ENCODE peak calls at places on chromosomes 5 and 9, in six cellular contexts. I is A549, M is K562, P is endothelial cell of umbilical vein, F is H1, U is HepG2. S is an unnamed sample.

GRCh38 chr5:146510528-146510927 is 5.5 kb downstream of the GPR151 start:
- DNase-seq in M (no peak), U (no peak), F (no peak), P (no peak), I (no peak), S (no peak)

GRCh38 chr9:78565481-78565880 is 268.6 kb downstream of the PSAT1 start:
- DNase-seq in U (no peak), P (no peak), M (no peak), F (no peak), I (no peak), S (no peak)

GRCh38 chr5:10832987-10833386 is 72.0 kb upstream of the DAP start:
- DNase-seq in I (no peak), P (no peak), M (peak), U (peak), F (no peak), S (no peak)

GRCh38 chr9:125829743-125830142 is 82.6 kb downstream of the PBX3 start:
- DNase-seq in P (peak), F (no peak), I (no peak), U (no peak), M (no peak), S (no peak)

GRCh38 chr5:142613231-142613630 is 72.7 kb downstream of the FGF1 start:
- DNase-seq in M (no peak), U (no peak), I (no peak), F (no peak), P (no peak), S (no peak)

GRCh38 chr9:107188376-107188775 is 94.7 kb upstream of the RAD23B start:
- DNase-seq in U (no peak), P (no peak), M (no peak), I (no peak), F (no peak), S (no peak)

GRCh38 chr5:103674321-103674720 is 111.7 kb upstream of the NUDT12 start:
- DNase-seq in U (no peak), M (no peak), I (no peak), F (no peak), P (no peak), S (no peak)

GRCh38 chr5:170302729-170303501 is 5.3 kb upstream of the LCP2 start:
- DNase-seq in P (no peak), U (no peak), F (no peak), M (peak), I (no peak), S (peak)

GRCh38 chr9:75185585-75186170 is 97.4 kb downstream of the OSTF1 start:
- DNase-seq in M (peak), F (peak), I (peak), P (peak), U (peak), S (peak)

GRCh38 chr9:91086657-91087563 is 274.8 kb downstream of the AUH start:
- DNase-seq in P (no peak), I (no peak), F (no peak), M (no peak), U (no peak), S (no peak)

GRCh38 chr9:68501159-68501506 is 39.5 kb downstream of the TMEM252 start:
- DNase-seq in U (no peak), P (no peak), F (no peak), M (no peak), I (no peak), S (no peak)

GRCh38 chr9:68502279-68502678 is 38.4 kb downstream of the TMEM252 start:
- DNase-seq in M (no peak), P (no peak), F (no peak), I (no peak), U (no peak), S (no peak)

GRCh38 chr9:68497629-68498028 is 43.1 kb downstream of the TMEM252 start:
- DNase-seq in I (no peak), M (no peak), U (no peak), F (no peak), P (no peak), S (no peak)

GRCh38 chr9:68498816-68499215 is 41.9 kb downstream of the TMEM252 start:
- DNase-seq in M (no peak), P (no peak), F (no peak), I (no peak), U (no peak), S (no peak)

DNA sequence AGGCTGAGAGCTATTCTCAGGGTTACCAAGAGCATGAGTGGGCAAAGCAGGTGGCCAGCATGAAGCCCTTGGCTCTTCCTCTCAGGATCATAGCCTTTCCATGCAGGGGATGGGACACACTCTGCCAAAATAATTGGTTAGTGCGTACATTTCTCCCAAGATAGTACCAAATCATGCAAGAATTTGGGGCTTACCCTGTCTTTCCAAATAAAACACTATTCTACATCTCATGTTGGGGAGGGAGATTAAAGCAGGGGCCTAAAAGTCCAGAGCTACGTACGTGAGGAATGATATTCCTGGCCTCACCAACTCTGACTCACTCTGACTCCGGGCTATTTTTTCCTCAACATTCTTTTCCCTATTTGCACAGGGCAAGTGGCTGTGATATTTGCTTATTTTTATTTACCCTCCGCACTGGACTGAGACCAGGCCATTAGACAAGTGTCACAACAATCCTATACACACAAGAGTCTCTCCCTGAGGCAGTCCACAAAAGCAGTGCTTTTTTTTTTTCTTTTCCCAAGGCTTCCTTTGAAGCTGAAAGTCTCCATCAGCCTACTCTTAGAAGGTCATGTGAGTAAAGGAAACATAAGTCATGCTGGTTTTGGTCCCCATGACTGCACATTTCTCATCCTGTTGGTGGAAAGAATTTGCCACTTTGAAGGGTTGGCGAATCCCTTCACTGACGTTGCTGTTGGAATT is 40.1 kb downstream of the TMEM252 start:
- DNase-seq in P (no peak), I (peak), U (peak), M (no peak), F (no peak), S (no peak)
- TF ChIP-seq JUN in P (no peak), I (no peak), U (no peak), M (no peak), F (no peak), S (no peak)

GRCh38 chr9:119961774-119962408 is 592.7 kb upstream of the BRINP1 start:
- DNase-seq in U (peak), F (peak), M (peak), P (peak), I (peak), S (peak)
- TF ChIP-seq JUN in U (no peak), F (no peak), M (no peak), P (no peak), I (no peak), S (no peak)

GRCh38 chr5:84181093-84181492 is 203.6 kb downstream of the EDIL3 start:
- DNase-seq in F (no peak), M (no peak), P (no peak), I (no peak), U (no peak), S (no peak)
- TF ChIP-seq JUN in F (no peak), M (no peak), P (no peak), I (no peak), U (no peak), S (no peak)

GRCh38 chr5:14723648-14724231 is 59.2 kb downstream of the OTULIN start:
- DNase-seq in I (no peak), P (no peak), U (no peak), F (no peak), M (no peak), S (no peak)

GRCh38 chr5:14727428-14727865 is 62.9 kb downstream of the OTULIN start:
- DNase-seq in M (peak), P (peak), I (peak), F (peak), U (peak), S (peak)

GRCh38 chr5:14724633-14725032 is 60.1 kb downstream of the OTULIN start:
- DNase-seq in P (no peak), U (no peak), M (no peak), I (no peak), F (no peak), S (no peak)

GRCh38 chr5:14728109-14728938 is 63.8 kb downstream of the OTULIN start:
- DNase-seq in M (no peak), I (no peak), F (peak), P (no peak), U (peak), S (peak)

DNA sequence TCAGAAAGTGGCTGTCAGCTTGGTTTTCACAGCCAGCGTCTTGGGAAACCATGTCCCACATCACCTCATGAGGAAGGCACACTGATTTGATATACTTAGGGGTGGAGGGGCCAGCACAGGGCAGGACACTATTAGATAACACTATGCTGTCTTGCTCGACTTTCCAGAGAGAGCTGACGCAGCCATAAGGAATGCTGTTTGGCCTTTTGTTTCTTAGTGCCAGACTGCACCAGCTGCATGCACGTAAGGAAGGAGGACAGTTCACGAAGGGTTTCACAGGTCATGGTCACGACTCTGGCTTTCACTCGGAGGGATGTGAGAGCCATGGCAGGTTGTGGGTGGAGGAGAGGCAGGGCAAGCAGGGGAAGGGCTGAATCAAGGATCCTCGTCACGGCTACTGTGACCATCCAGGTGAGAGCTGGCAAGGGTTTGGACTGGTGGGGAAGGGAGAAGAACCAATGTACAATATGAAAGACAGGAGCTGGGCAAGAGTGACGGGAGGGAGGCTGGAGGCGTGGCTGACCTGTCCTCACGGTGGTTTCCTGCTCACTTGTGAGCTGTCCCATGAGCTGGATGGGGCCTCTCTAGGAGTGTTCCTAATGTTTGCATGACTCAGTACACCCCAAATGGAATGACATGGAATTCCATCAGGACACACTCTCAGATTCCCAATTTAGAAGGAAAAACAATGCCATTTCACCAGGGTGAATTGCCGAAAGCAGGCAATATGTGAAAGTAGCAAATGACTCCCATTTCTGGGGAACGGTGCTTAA is 61.7 kb downstream of the OTULIN start:
- DNase-seq in F (no peak), U (no peak), M (no peak), I (no peak), P (no peak), S (no peak)
- TF ChIP-seq JUN in F (no peak), U (no peak), M (no peak), I (no peak), P (no peak), S (no peak)

S was measured in WTC11.